ENCODE peak calls at places on chromosomes 1 and 21, in ten cellular contexts. Y, U, D, A, J, L, F, X, G and C are unnamed samples.

GRCh38 chr1:218371927-218372672 is 27.0 kb downstream of the TGFB2 start:
- DNase-seq in Y (no peak), U (no peak), D (no peak), A (no peak), J (peak), L (no peak), F (peak), X (no peak), G (peak), C (no peak)

GRCh38 chr21:44643911-44644310 is 2.3 kb upstream of the KRTAP10-11 start:
- DNase-seq in Y (no peak), U (no peak), D (no peak), A (no peak), J (no peak), L (no peak), F (no peak), X (no peak), G (no peak), C (no peak)

GRCh38 chr1:113375878-113376277 is 14.4 kb upstream of the MAGI3 start:
- DNase-seq in Y (no peak), U (no peak), D (no peak), A (no peak), J (no peak), L (no peak), F (no peak), X (no peak), G (peak), C (no peak)

GRCh38 chr1:25048728-25049127 is 118.7 kb upstream of the RUNX3 start:
- DNase-seq in Y (no peak), U (no peak), D (no peak), A (no peak), J (no peak), L (no peak), F (no peak), X (no peak), G (no peak), C (no peak)

GRCh38 chr1:10510520-10511493 is 36.1 kb downstream of the PEX14 start:
- DNase-seq in Y (peak), U (no peak), D (no peak), A (no peak), J (no peak), L (peak), F (no peak), X (no peak), G (peak), C (peak)

GRCh38 chr1:150548632-150549495 is at the start of gene ADAMTSL4:
- DNase-seq in Y (peak), U (peak), D (peak), A (peak), J (peak), L (peak), F (peak), X (peak), G (peak), C (no peak)

GRCh38 chr1:185499986-185500626 is 183.1 kb upstream of the IVNS1ABP start:
- DNase-seq in Y (no peak), U (no peak), D (no peak), A (no peak), J (no peak), L (peak), F (no peak), X (no peak), G (peak), C (peak)

GRCh38 chr1:27141266-27142003 is 13.5 kb downstream of the SLC9A1 start:
- DNase-seq in Y (no peak), U (peak), D (no peak), A (peak), J (no peak), L (no peak), F (no peak), X (no peak), G (no peak), C (no peak)

GRCh38 chr1:18783705-18784522 is 75.5 kb downstream of the TAS1R2 start:
- DNase-seq in Y (no peak), U (no peak), D (no peak), A (no peak), J (no peak), L (no peak), F (no peak), X (peak), G (no peak), C (no peak)

DNA sequence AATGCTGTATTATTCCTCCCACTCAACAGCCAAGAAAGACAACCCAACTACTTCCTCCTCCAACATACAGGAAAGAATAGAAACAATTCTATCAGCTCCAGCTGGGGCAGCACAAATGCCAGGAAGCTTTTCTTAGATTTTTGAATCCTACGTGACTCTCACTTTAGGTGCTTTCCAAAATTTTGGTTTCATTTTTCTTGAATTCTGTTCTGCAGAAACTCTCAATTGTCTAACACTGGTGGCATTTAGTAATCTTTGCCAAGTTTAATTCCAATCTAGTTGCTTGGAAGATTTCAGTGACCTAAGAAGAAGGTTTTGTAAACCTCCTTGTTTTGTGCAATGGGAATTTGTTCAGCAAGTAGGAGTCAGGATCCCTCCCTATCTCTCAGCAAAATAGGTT is 37.1 kb upstream of the DOCK7 start:
- DNase-seq in Y (no peak), U (no peak), D (no peak), A (no peak), J (no peak), L (peak), F (no peak), X (no peak), G (peak), C (peak)
- H3K4me3 ChIP-seq in Y (no peak), U (no peak), D (peak), A (peak), J (peak), L (no peak), F (no peak), X (no peak), G (no peak), C (no peak)

DNA sequence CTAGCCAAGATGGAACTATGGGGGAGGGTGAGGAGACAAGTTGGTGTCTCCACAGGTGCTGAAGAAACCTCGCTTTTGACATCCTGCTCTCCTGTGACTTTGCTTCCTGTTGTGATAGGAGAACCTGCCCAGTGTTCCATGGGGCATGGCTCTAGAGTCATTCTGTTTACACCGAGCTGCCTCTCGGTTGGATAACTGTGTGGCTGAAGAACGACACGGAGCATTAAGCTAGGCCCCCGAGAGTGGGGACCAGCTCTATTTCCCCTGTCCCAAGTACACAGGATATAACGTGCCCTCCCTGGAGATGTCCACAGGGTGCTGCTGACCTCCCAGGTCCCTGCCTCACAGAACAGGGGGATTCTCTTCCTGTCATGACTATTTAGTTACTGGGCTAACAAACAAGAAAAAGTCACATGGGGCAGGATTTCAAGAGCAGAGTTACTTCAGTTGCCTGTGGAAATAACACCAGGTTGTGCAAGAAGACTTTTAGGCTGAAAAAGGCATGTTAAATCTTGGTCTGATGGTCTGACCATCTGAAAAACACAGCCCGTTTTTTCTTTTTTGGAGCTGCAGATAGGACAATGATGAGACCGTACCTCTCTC is 29.4 kb upstream of the PPP2R5A start:
- DNase-seq in Y (no peak), U (no peak), D (no peak), A (no peak), J (no peak), L (no peak), F (no peak), X (no peak), G (no peak), C (no peak)
- H3K4me3 ChIP-seq in Y (no peak), U (no peak), D (no peak), A (no peak), J (no peak), L (no peak), F (no peak), X (no peak), G (no peak), C (no peak)

GRCh38 chr1:3690282-3691065 is 38.2 kb downstream of the TP73 start:
- DNase-seq in Y (no peak), U (no peak), D (no peak), A (no peak), J (no peak), L (peak), F (no peak), X (peak), G (no peak), C (no peak)
- H3K4me3 ChIP-seq in Y (no peak), U (no peak), D (no peak), A (no peak), J (no peak), L (no peak), F (no peak), X (no peak), G (no peak), C (no peak)

GRCh38 chr1:47672622-47673021 is 234.8 kb downstream of the FOXD2 start:
- DNase-seq in Y (no peak), U (no peak), D (no peak), A (no peak), J (no peak), L (no peak), F (no peak), X (no peak), G (no peak), C (no peak)
- H3K4me3 ChIP-seq in Y (no peak), U (no peak), D (no peak), A (no peak), J (no peak), L (no peak), F (no peak), X (no peak), G (no peak), C (no peak)

GRCh38 chr1:99565606-99566289 is 80.2 kb upstream of the PALMD start:
- DNase-seq in Y (no peak), U (no peak), D (no peak), A (no peak), J (no peak), L (no peak), F (no peak), X (no peak), G (no peak), C (no peak)
- H3K4me3 ChIP-seq in Y (no peak), U (no peak), D (no peak), A (no peak), J (no peak), L (no peak), F (no peak), X (no peak), G (no peak), C (no peak)

DNA sequence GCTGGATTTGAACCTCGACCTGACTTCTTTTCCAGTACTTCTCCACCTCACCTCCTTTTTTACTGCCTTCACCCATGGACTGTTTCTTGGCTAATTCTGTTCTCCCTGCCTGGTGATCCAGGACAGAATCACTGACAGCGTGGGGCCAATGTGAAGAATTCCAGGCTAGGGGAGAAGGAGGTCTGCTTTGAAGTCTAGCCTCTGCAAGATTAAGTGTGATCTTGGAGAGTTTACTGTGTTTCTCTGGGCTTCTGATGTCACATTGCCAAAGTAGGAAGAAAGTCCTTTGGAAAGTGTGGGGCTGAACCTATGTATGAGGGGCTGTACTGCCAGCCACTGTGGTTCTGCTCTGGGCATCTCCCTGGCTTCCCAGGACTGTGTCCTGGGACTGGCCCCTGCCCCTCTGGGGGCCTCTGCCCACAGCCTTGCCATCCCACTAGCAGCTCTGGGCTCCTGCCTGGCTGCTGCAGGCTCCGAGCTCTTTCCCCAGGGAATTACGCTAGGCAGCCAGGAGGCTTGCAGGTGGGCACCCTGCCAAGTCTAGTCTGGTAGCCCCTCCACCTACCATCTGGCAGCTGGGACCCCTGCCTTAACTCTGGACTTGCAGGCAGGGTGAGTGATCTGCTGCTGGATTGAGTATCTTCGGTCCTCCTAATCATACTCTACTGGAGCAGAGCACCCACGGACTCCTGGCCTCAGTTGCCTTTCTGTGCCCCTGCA is 52.2 kb downstream of the YARS1 start:
- DNase-seq in Y (peak), U (no peak), D (no peak), A (no peak), J (no peak), L (no peak), F (no peak), X (no peak), G (no peak), C (no peak)
- H3K4me3 ChIP-seq in Y (peak), U (no peak), D (no peak), A (no peak), J (no peak), L (no peak), F (no peak), X (no peak), G (no peak), C (no peak)

DNA sequence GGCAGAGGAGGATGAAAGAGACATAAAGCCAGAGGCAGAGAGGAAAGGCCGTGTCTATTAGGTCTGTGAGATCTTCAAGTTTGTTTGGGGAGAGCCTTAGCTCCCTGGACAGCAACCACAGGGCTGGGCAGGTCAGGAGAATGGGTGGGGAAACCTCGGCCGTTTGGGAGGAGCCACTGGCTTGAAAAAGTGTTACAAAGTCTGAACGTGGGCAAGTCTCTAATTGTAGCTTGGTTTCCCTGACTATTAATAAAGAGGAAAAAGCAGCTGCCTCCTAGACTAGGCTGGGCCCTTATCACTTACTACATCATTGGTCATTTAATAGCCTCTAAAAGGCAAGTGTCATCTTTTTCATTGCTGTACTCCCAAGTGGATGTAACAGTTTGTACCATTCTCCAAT is at the start of gene CCDC17:
- DNase-seq in Y (no peak), U (no peak), D (no peak), A (no peak), J (no peak), L (no peak), F (no peak), X (no peak), G (peak), C (no peak)
- H3K4me3 ChIP-seq in Y (no peak), U (no peak), D (peak), A (peak), J (no peak), L (no peak), F (no peak), X (peak), G (no peak), C (no peak)